ENCODE peak calls at places on chromosomes 6 and 20, in four cellular contexts. N is stimulated activated CD8-positive, alpha-beta memory T cell treated with anti-CD3 and anti-CD28 coated beads, Interleukin-4, amount 100 ng/mL, for 48 hours; D is RPMI8226; P is stimulated activated CD4-positive, alpha-beta T cell treated with anti-CD3 and anti-CD28 coated beads, TNF-alpha, amount 100 ng/mL, for 4 hours. Y is an unnamed sample.

GRCh38 chr6:161107779-161108380 is 116.3 kb downstream of the MAP3K4 start:
- DNase-seq in N (no peak), D (no peak), P (no peak), Y (no peak)

GRCh38 chr6:90028995-90029635 is 134.8 kb downstream of the GJA10 start:
- DNase-seq in N (no peak), D (no peak), P (no peak), Y (no peak)

GRCh38 chr20:51687071-51687470 is 81.1 kb downstream of the ATP9A start:
- DNase-seq in N (no peak), D (no peak), P (no peak), Y (no peak)

GRCh38 chr20:36728986-36729385 is 16.9 kb downstream of the NDRG3 start:
- DNase-seq in N (no peak), D (no peak), P (no peak), Y (peak)

GRCh38 chr6:121645100-121645745 is 209.8 kb downstream of the GJA1 start:
- DNase-seq in N (peak), D (no peak), P (no peak), Y (no peak)

GRCh38 chr20:62822788-62823651 is 6.2 kb downstream of the COL9A3 start:
- DNase-seq in N (peak), D (peak), P (no peak), Y (peak)

GRCh38 chr6:14722704-14723103 is 523.2 kb upstream of the JARID2 start:
- DNase-seq in N (peak), D (no peak), P (no peak), Y (no peak)

GRCh38 chr6:120378582-120379220 is 955.6 kb downstream of the TBC1D32 start:
- DNase-seq in N (no peak), D (peak), P (no peak), Y (peak)

GRCh38 chr6:119310486-119311036 is 39.0 kb downstream of the MAN1A1 start:
- DNase-seq in N (no peak), D (no peak), P (no peak), Y (no peak)

GRCh38 chr6:7939186-7939863 is 28.7 kb upstream of the TXNDC5 start:
- DNase-seq in N (no peak), D (no peak), P (no peak), Y (peak)

GRCh38 chr6:41680182-41680965 is 42.1 kb downstream of the MDFI start:
- DNase-seq in N (no peak), D (no peak), P (no peak), Y (no peak)

GRCh38 chr6:13009465-13009864 is 292.9 kb downstream of the PHACTR1 start:
- DNase-seq in N (no peak), D (no peak), P (no peak), Y (no peak)

GRCh38 chr6:72619883-72620696 is 1.8 kb upstream of the KCNQ5 start:
- DNase-seq in N (peak), D (peak), P (peak), Y (peak)

GRCh38 chr20:56249244-56249955 is 868 bp downstream of the MC3R start:
- DNase-seq in N (peak), D (peak), P (no peak), Y (no peak)

GRCh38 chr6:30075094-30075986 is at the start of gene RNF39:
- DNase-seq in N (peak), D (peak), P (no peak), Y (no peak)

GRCh38 chr20:33719277-33719988 is 677 bp downstream of the PXMP4 start:
- DNase-seq in N (peak), D (no peak), P (no peak), Y (no peak)

GRCh38 chr6:38241200-38241599 is 398.5 kb downstream of the BTBD9 start:
- DNase-seq in N (no peak), D (no peak), P (no peak), Y (no peak)

GRCh38 chr6:110781522-110782200 is 33.6 kb downstream of the CDK19 start:
- DNase-seq in N (no peak), D (no peak), P (no peak), Y (no peak)

GRCh38 chr20:53949319-53949839 is 121.0 kb downstream of the BCAS1 start:
- DNase-seq in N (peak), D (peak), P (peak), Y (no peak)

GRCh38 chr6:14995966-14996602 is 249.8 kb upstream of the JARID2 start:
- DNase-seq in N (no peak), D (no peak), P (no peak), Y (no peak)

GRCh38 chr20:57451356-57451755 is 60.2 kb downstream of the RBM38 start:
- DNase-seq in N (no peak), D (no peak), P (no peak), Y (no peak)

GRCh38 chr6:169386431-169387057 is 132.9 kb upstream of the THBS2 start:
- DNase-seq in N (no peak), D (no peak), P (no peak), Y (no peak)

GRCh38 chr6:156687875-156688549 is 89.2 kb upstream of the ARID1B start:
- DNase-seq in N (no peak), D (no peak), P (no peak), Y (no peak)

GRCh38 chr6:88865275-88865674 is 98.1 kb downstream of the RNGTT start:
- DNase-seq in N (no peak), D (no peak), P (no peak), Y (no peak)

GRCh38 chr6:150967910-150968309 is 102.4 kb downstream of the MTHFD1L start:
- DNase-seq in N (no peak), D (no peak), P (no peak), Y (no peak)

GRCh38 chr6:36367743-36368142 is 19.7 kb downstream of the ETV7 start:
- DNase-seq in N (no peak), D (no peak), P (no peak), Y (no peak)

GRCh38 chr6:122610690-122611455 is 668 bp downstream of the PKIB start:
- DNase-seq in N (peak), D (peak), P (no peak), Y (no peak)

GRCh38 chr20:64068381-64069208 is 5.6 kb downstream of the TCEA2 start:
- DNase-seq in N (no peak), D (no peak), P (no peak), Y (no peak)

GRCh38 chr6:170487707-170488329 is 65.3 kb downstream of the PSMB1 start:
- DNase-seq in N (no peak), D (no peak), P (no peak), Y (no peak)

GRCh38 chr6:160005861-160006540 is 37.1 kb downstream of the IGF2R start:
- DNase-seq in N (no peak), D (no peak), P (no peak), Y (no peak)

GRCh38 chr20:8361008-8361652 is 229.1 kb downstream of the PLCB1 start:
- DNase-seq in N (no peak), D (no peak), P (no peak), Y (no peak)

GRCh38 chr6:159533016-159533415 is 160.0 kb downstream of the SOD2 start:
- DNase-seq in N (no peak), D (no peak), P (no peak), Y (no peak)

GRCh38 chr6:82017773-82018172 is 229.8 kb downstream of the IBTK start:
- DNase-seq in N (no peak), D (no peak), P (no peak), Y (no peak)